ENCODE peak calls at places on chromosomes 3 and 15, in seven cellular contexts. J is kidney epithelial cell, P is psoas muscle, I is type B pancreatic cell, H is HuH-7, V is mesenteric fat pad, O is ELR. B is an unnamed sample.

GRCh38 chr15:99416191-99417188 is 149.3 kb upstream of the MEF2A start:
- DNase-seq in I (peak), P (no peak), V (peak), H (no peak), O (no peak), J (no peak), B (no peak)

GRCh38 chr3:104629038-104629437 is 737.7 kb upstream of the ALCAM start:
- DNase-seq in V (no peak), H (no peak), J (peak), I (no peak), P (no peak), O (peak), B (no peak)

GRCh38 chr3:30443756-30444673 is 162.4 kb upstream of the TGFBR2 start:
- DNase-seq in P (no peak), O (no peak), I (no peak), V (no peak), J (no peak), H (no peak), B (no peak)

GRCh38 chr15:78208887-78209645 is 25.3 kb downstream of the ACSBG1 start:
- DNase-seq in J (no peak), I (peak), P (no peak), V (peak), O (no peak), H (no peak), B (no peak)

GRCh38 chr3:73061416-73061815 is at the start of gene EBLN2:
- DNase-seq in O (no peak), J (no peak), I (no peak), H (no peak), V (no peak), P (no peak), B (no peak)

GRCh38 chr3:45981321-45982038 is 14.1 kb downstream of the FYCO1 start:
- DNase-seq in P (no peak), I (no peak), H (no peak), V (no peak), J (peak), O (peak), B (no peak)

GRCh38 chr15:95024388-95024787 is 793.0 kb downstream of the MCTP2 start:
- DNase-seq in I (no peak), H (peak), P (no peak), J (no peak), O (peak), V (no peak), B (no peak)

GRCh38 chr15:69904296-69904560 is 193.5 kb downstream of the TLE3 start:
- DNase-seq in O (no peak), I (no peak), V (no peak), P (no peak), J (no peak), H (no peak), B (no peak)

GRCh38 chr3:165382672-165383071 is 186.5 kb upstream of the SLITRK3 start:
- DNase-seq in P (no peak), V (no peak), O (no peak), J (no peak), H (no peak), I (no peak), B (no peak)

GRCh38 chr3:45951946-45952345 is 8.7 kb downstream of the CXCR6 start:
- DNase-seq in J (no peak), P (no peak), I (no peak), O (no peak), H (no peak), V (no peak), B (no peak)

GRCh38 chr3:28576590-28577220 is 228.1 kb upstream of the AZI2 start:
- DNase-seq in V (no peak), H (no peak), J (no peak), I (no peak), O (no peak), P (no peak), B (no peak)

GRCh38 chr3:193819117-193819978 is 226.3 kb downstream of the OPA1 start:
- DNase-seq in J (no peak), H (no peak), P (no peak), I (peak), O (no peak), V (no peak), B (no peak)

GRCh38 chr3:89113887-89114840 is 6.7 kb downstream of the EPHA3 start:
- DNase-seq in J (peak), I (peak), V (peak), P (peak), H (peak), O (peak), B (peak)

GRCh38 chr15:71494565-71494964 is 315.8 kb upstream of the NR2E3 start:
- DNase-seq in P (no peak), I (no peak), H (no peak), J (no peak), V (no peak), O (no peak), B (no peak)

GRCh38 chr3:61806810-61807209 is 245.4 kb downstream of the PTPRG start:
- DNase-seq in V (no peak), I (no peak), P (no peak), O (no peak), J (no peak), H (no peak), B (no peak)

GRCh38 chr15:100686725-100687488 is 84.5 kb downstream of the ASB7 start:
- DNase-seq in V (peak), P (no peak), O (peak), I (no peak), H (no peak), J (no peak), B (no peak)

GRCh38 chr3:12916159-12916558 is 74.8 kb upstream of the RPL32 start:
- DNase-seq in I (no peak), O (no peak), H (no peak), J (no peak), V (no peak), P (no peak), B (no peak)

GRCh38 chr15:72472907-72473669 is 1.0 kb upstream of the ARIH1 start:
- DNase-seq in V (no peak), H (no peak), I (no peak), O (peak), J (no peak), P (no peak), B (no peak)

GRCh38 chr3:155560135-155560534 is 184.7 kb downstream of the PLCH1 start:
- DNase-seq in P (no peak), H (no peak), I (no peak), J (no peak), O (no peak), V (no peak), B (no peak)

GRCh38 chr3:187689984-187690383 is 12.4 kb downstream of the RTP2 start:
- DNase-seq in O (peak), H (no peak), J (no peak), P (no peak), I (no peak), V (no peak), B (no peak)

GRCh38 chr3:194009892-194010533 is 125.9 kb upstream of the HES1 start:
- DNase-seq in I (no peak), J (no peak), H (no peak), P (no peak), V (no peak), O (no peak), B (no peak)

GRCh38 chr15:52527196-52527897 is 1.3 kb downstream of the MYO5A start:
- DNase-seq in J (no peak), V (no peak), O (no peak), H (no peak), I (no peak), P (no peak), B (no peak)

GRCh38 chr3:181230258-181230657 is 240.7 kb upstream of the DNAJC19 start:
- DNase-seq in I (no peak), P (no peak), H (no peak), O (no peak), J (no peak), V (no peak), B (no peak)

GRCh38 chr3:162525791-162526190 is 1029.2 kb downstream of the OTOL1 start:
- DNase-seq in P (no peak), O (no peak), V (no peak), H (no peak), I (no peak), J (no peak), B (no peak)

GRCh38 chr3:13385373-13385965 is 34.7 kb downstream of the NUP210 start:
- DNase-seq in P (no peak), V (no peak), J (no peak), H (no peak), I (no peak), O (no peak), B (no peak)

GRCh38 chr3:2826453-2826852 is 283.7 kb downstream of the IL5RA start:
- DNase-seq in J (no peak), I (no peak), V (no peak), H (no peak), P (no peak), O (no peak), B (no peak)

GRCh38 chr15:41494190-41494921 is 682 bp downstream of the ITPKA start:
- DNase-seq in O (peak), J (no peak), I (peak), P (no peak), H (peak), V (no peak), B (no peak)

GRCh38 chr3:23968467-23969184 is 23.5 kb downstream of the NR1D2 start:
- DNase-seq in H (no peak), I (no peak), V (no peak), J (no peak), O (peak), P (peak), B (peak)

GRCh38 chr3:43394071-43394501 is 107.7 kb downstream of the SNRK start:
- DNase-seq in I (no peak), P (peak), J (no peak), V (no peak), O (peak), H (no peak), B (no peak)

GRCh38 chr15:32643907-32644445 is 2.5 kb downstream of the SCG5 start:
- DNase-seq in I (no peak), P (no peak), O (peak), V (no peak), H (no peak), J (no peak), B (peak)

GRCh38 chr3:46995901-46996562 is 16.6 kb downstream of the NBEAL2 start:
- DNase-seq in H (no peak), I (no peak), J (no peak), O (no peak), P (peak), V (no peak), B (no peak)

GRCh38 chr15:67825880-67826716 is 789 bp downstream of the SKOR1 start:
- DNase-seq in I (no peak), H (no peak), P (peak), V (no peak), J (no peak), O (no peak), B (no peak)

GRCh38 chr15:42511010-42511396 is 15.6 kb downstream of the SNAP23 start:
- DNase-seq in I (no peak), H (no peak), J (no peak), V (no peak), O (peak), P (no peak), B (no peak)